ENCODE peak calls at places on chromosome 1, in eight cellular contexts. A is tibial nerve, H is A549, R is H1, S is GM12878, B is NB4, K is upper lobe of left lung, V is breast epithelium. P is an unnamed sample.
A peak's percentile ranks its signal among the peaks of the same experiment; 100 is the strongest.

GRCh38 chr1:9909222-9910046 is 635 bp downstream of the CTNNBIP1 start:
- DNase-seq in S (no peak), B (peak; percentile 64), K (peak; percentile 49), H (no peak), V (no peak), R (no peak), A (no peak), P (peak; percentile 84)

GRCh38 chr1:152582647-152583046 is 2.3 kb upstream of the LCE3D start:
- DNase-seq in R (no peak), A (no peak), V (no peak), B (no peak), H (no peak), S (no peak), K (no peak), P (no peak)

GRCh38 chr1:151325646-151326429 is 1.4 kb downstream of the PI4KB start:
- DNase-seq in K (no peak), R (no peak), V (no peak), S (no peak), H (no peak), B (no peak), A (no peak), P (no peak)

GRCh38 chr1:246527402-246528088 is 20.5 kb upstream of the SMYD3 start:
- DNase-seq in R (no peak), S (no peak), B (peak; percentile 67), H (no peak), V (no peak), K (no peak), A (no peak), P (no peak)

GRCh38 chr1:210445485-210445884 is 116.8 kb downstream of the HHAT start:
- DNase-seq in R (no peak), K (no peak), V (no peak), H (no peak), A (no peak), S (no peak), B (no peak), P (no peak)

GRCh38 chr1:117567976-117568375 is 37.9 kb upstream of the TENT5C start:
- DNase-seq in H (no peak), A (no peak), R (no peak), V (no peak), S (no peak), B (no peak), K (no peak), P (no peak)

GRCh38 chr1:180614746-180615145 is 17.1 kb upstream of the XPR1 start:
- DNase-seq in R (no peak), V (no peak), A (no peak), S (no peak), H (no peak), K (no peak), B (no peak), P (no peak)

GRCh38 chr1:8439015-8439702 is 121.2 kb downstream of the SLC45A1 start:
- DNase-seq in S (no peak), V (peak; percentile 62), H (no peak), B (peak; percentile 77), K (no peak), A (peak; percentile 79), R (no peak), P (peak; percentile 85)

GRCh38 chr1:205396972-205397616 is 24.8 kb downstream of the LEMD1 start:
- DNase-seq in A (no peak), V (no peak), S (peak; percentile 8), H (peak; percentile 61), K (no peak), R (no peak), B (peak; percentile 54), P (no peak)

GRCh38 chr1:41898191-41898713 is 20.5 kb downstream of the HIVEP3 start:
- DNase-seq in H (no peak), B (peak; percentile 18), R (no peak), V (no peak), A (no peak), S (no peak), K (no peak), P (no peak)

GRCh38 chr1:11658542-11658941 is 3.9 kb downstream of the FBXO44 start:
- DNase-seq in R (no peak), B (no peak), S (no peak), H (no peak), A (no peak), K (peak; percentile 70), V (no peak), P (no peak)

GRCh38 chr1:35428360-35428759 is 128.8 kb downstream of the KIAA0319L start:
- DNase-seq in R (no peak), V (no peak), A (no peak), K (no peak), H (no peak), B (no peak), S (no peak), P (no peak)

GRCh38 chr1:211965108-211965805 is 70.1 kb downstream of the INTS7 start:
- DNase-seq in H (no peak), R (no peak), K (no peak), S (no peak), V (no peak), A (no peak), B (peak; percentile 52), P (no peak)

GRCh38 chr1:62515055-62515454 is 78.2 kb downstream of the USP1 start:
- DNase-seq in R (no peak), A (no peak), H (no peak), K (no peak), B (peak; percentile 71), S (no peak), V (no peak), P (no peak)

GRCh38 chr1:116910379-116911165 is 856 bp downstream of the PTGFRN start:
- DNase-seq in H (peak; percentile 12), R (no peak), A (peak; percentile 15), S (no peak), V (peak; percentile 40), B (peak; percentile 46), K (peak; percentile 90), P (peak; percentile 78)

GRCh38 chr1:115258302-115258866 is 79.7 kb downstream of the NGF start:
- DNase-seq in S (no peak), R (no peak), H (no peak), V (no peak), K (no peak), A (no peak), B (no peak), P (no peak)

GRCh38 chr1:38820860-38821259 is 38.7 kb downstream of the RRAGC start:
- DNase-seq in V (no peak), A (no peak), S (no peak), R (no peak), H (no peak), B (no peak), K (no peak), P (no peak)

GRCh38 chr1:38829368-38829767 is 30.2 kb downstream of the RRAGC start:
- DNase-seq in R (no peak), S (no peak), V (no peak), B (no peak), H (no peak), A (no peak), K (no peak), P (no peak)

GRCh38 chr1:38827299-38827698 is 32.3 kb downstream of the RRAGC start:
- DNase-seq in K (no peak), H (no peak), V (no peak), A (no peak), S (no peak), B (no peak), R (no peak), P (no peak)

GRCh38 chr1:38826886-38827285 is 32.7 kb downstream of the RRAGC start:
- DNase-seq in A (no peak), H (no peak), V (no peak), K (no peak), R (no peak), B (no peak), S (no peak), P (no peak)

GRCh38 chr1:38826262-38826661 is 33.3 kb downstream of the RRAGC start:
- DNase-seq in K (no peak), R (no peak), H (no peak), B (no peak), S (no peak), A (no peak), V (no peak), P (no peak)
- TF ChIP-seq POLR2A in K (no peak), R (no peak), H (no peak), B (no peak), S (no peak), A (no peak), V (no peak), P (no peak)

DNA sequence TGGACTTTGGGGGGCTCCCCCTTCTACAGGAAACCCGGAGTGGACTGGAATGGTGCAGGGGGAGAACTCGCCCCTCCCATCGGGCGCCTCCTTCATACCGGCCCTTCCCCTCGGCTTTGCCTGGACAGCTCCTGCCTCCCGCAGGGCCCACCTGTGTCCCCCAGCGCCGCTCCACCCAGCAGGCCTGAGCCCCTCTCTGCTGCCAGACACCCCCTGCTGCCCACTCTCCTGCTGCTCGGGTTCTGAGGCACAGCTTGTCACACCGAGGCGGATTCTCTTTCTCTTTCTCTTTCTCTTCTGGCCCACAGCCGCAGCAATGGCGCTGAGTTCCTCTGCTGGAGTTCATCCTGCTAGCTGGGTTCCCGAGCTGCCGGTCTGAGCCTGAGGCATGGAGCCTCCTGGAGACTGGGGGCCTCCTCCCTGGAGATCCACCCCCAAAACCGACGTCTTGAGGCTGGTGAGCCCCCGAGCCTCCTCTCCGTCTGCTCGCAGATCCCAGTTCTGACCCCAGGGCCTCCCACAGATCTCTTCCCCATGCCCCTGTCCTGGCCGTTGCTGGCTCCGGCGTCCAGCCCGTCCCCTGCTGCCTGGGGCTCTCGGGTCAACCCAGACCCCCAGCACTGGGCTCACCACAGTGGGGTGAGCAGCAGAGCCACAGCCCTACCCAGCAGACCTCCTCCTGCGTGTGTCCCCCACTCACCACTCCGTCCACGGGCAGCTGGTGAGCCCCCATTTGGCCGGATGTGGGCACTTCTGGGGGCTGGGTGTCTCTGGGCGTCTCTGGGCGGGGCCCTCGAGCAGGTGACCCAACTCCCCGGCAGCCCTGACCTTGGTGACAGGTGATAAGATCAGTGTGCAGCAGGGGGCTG is at the start of gene TNFRSF14:
- DNase-seq in B (peak; percentile 79), H (no peak), A (peak; percentile 54), K (peak; percentile 84), R (no peak), V (peak; percentile 46), S (no peak), P (no peak)
- TF ChIP-seq CTCF in B (no peak), H (no peak), A (no peak), K (peak; percentile 10), R (no peak), V (no peak), S (peak; percentile 12), P (no peak)

GRCh38 chr1:159712080-159712479 is 2.3 kb downstream of the CRP start:
- DNase-seq in B (no peak), H (no peak), K (no peak), S (no peak), A (no peak), V (no peak), R (no peak), P (no peak)
- TF ChIP-seq POLR2A in B (no peak), H (no peak), K (no peak), S (no peak), A (no peak), V (no peak), R (no peak), P (no peak)

GRCh38 chr1:162741574-162741973 is 48.9 kb upstream of the HSD17B7 start:
- DNase-seq in R (no peak), A (no peak), V (no peak), S (no peak), H (no peak), K (no peak), B (no peak), P (no peak)
- TF ChIP-seq CTCF in R (no peak), A (no peak), V (no peak), S (no peak), H (no peak), K (no peak), B (no peak), P (no peak)

GRCh38 chr1:44777969-44778635 is 2.8 kb downstream of the RPS8 start:
- DNase-seq in H (no peak), K (no peak), A (no peak), B (peak; percentile 36), S (no peak), V (no peak), R (no peak), P (no peak)
- TF ChIP-seq POLR2A in H (no peak), K (no peak), A (no peak), B (no peak), S (no peak), V (no peak), R (no peak), P (no peak)

P was measured in suprapubic skin.